ENCODE peak calls at places on chromosomes 7 and 10, in seven cellular contexts. S is neural progenitor cell, N is non-pigmented ciliary epithelial cell, O is astrocyte of the cerebellum, Q is renal cortical epithelial cell, V is GM20000, G is Peyer's patch. T is an unnamed sample.

GRCh38 chr7:47786557-47787248 is 161.6 kb downstream of the PKD1L1 start:
- DNase-seq in S (peak), N (peak), O (peak), Q (peak), V (no peak), G (peak), T (peak)

GRCh38 chr10:66983482-66983818 is 57.6 kb downstream of the LRRTM3 start:
- DNase-seq in S (no peak), N (no peak), O (no peak), Q (no peak), V (no peak), G (no peak), T (no peak)

GRCh38 chr7:69967152-69967591 is 368.9 kb downstream of the AUTS2 start:
- DNase-seq in S (peak), N (no peak), O (no peak), Q (peak), V (no peak), G (no peak), T (peak)

GRCh38 chr10:28763471-28763870 is 86.2 kb downstream of the BAMBI start:
- DNase-seq in S (peak), N (no peak), O (no peak), Q (peak), V (no peak), G (no peak), T (peak)

GRCh38 chr10:46547331-46547880 is 9.1 kb downstream of the GPRIN2 start:
- DNase-seq in S (no peak), N (no peak), O (no peak), Q (no peak), V (no peak), G (peak), T (no peak)

GRCh38 chr7:42014625-42015412 is 222.2 kb downstream of the GLI3 start:
- DNase-seq in S (peak), N (no peak), O (no peak), Q (peak), V (peak), G (no peak), T (peak)

GRCh38 chr7:83362786-83363185 is 200.1 kb upstream of the PCLO start:
- DNase-seq in S (no peak), N (no peak), O (no peak), Q (no peak), V (no peak), G (no peak), T (no peak)

GRCh38 chr10:86775859-86776180 is 19.4 kb downstream of the BMPR1A start:
- DNase-seq in S (no peak), N (no peak), O (no peak), Q (no peak), V (no peak), G (no peak), T (no peak)

GRCh38 chr10:17033529-17034250 is 95.9 kb downstream of the CUBN start:
- DNase-seq in S (no peak), N (no peak), O (no peak), Q (no peak), V (no peak), G (no peak), T (no peak)

GRCh38 chr10:99521474-99522077 is 11.2 kb upstream of the NKX2-3 start:
- DNase-seq in S (peak), N (no peak), O (no peak), Q (no peak), V (no peak), G (no peak), T (peak)

GRCh38 chr7:153942036-153942435 is 110.2 kb upstream of the DPP6 start:
- DNase-seq in S (no peak), N (no peak), O (no peak), Q (no peak), V (no peak), G (no peak), T (no peak)

GRCh38 chr10:74025380-74025978 is 27.6 kb downstream of the VCL start:
- DNase-seq in S (no peak), N (no peak), O (no peak), Q (no peak), V (no peak), G (no peak), T (no peak)

GRCh38 chr7:2566890-2567662 is 8.3 kb downstream of the IQCE start:
- DNase-seq in S (no peak), N (no peak), O (no peak), Q (no peak), V (peak), G (peak), T (peak)

GRCh38 chr7:2982831-2983230 is 60.8 kb downstream of the CARD11 start:
- DNase-seq in S (no peak), N (no peak), O (no peak), Q (no peak), V (peak), G (peak), T (no peak)

GRCh38 chr10:42640610-42641229 is 2.4 kb upstream of the ZNF33B start:
- DNase-seq in S (no peak), N (no peak), O (no peak), Q (peak), V (no peak), G (no peak), T (peak)

GRCh38 chr10:69056129-69056528 is 31.8 kb upstream of the SRGN start:
- DNase-seq in S (no peak), N (no peak), O (no peak), Q (no peak), V (no peak), G (no peak), T (no peak)

GRCh38 chr10:81978238-81978637 is 103.2 kb downstream of the NRG3 start:
- DNase-seq in S (peak), N (no peak), O (peak), Q (peak), V (no peak), G (no peak), T (peak)

GRCh38 chr7:8668627-8669500 is 235.5 kb downstream of the NXPH1 start:
- DNase-seq in S (no peak), N (no peak), O (no peak), Q (no peak), V (no peak), G (no peak), T (no peak)

GRCh38 chr7:157827863-157828160 is 491.0 kb downstream of the DNAJB6 start:
- DNase-seq in S (no peak), N (no peak), O (no peak), Q (no peak), V (no peak), G (no peak), T (no peak)

GRCh38 chr7:137987563-137987962 is 14.3 kb downstream of the CREB3L2 start:
- DNase-seq in S (no peak), N (no peak), O (no peak), Q (no peak), V (no peak), G (no peak), T (no peak)

GRCh38 chr10:22148956-22149355 is 68.9 kb downstream of the EBLN1 start:
- DNase-seq in S (no peak), N (peak), O (no peak), Q (no peak), V (no peak), G (no peak), T (peak)

GRCh38 chr7:50450691-50451051 is 521 bp upstream of the FIGNL1 start:
- DNase-seq in S (no peak), N (no peak), O (no peak), Q (no peak), V (peak), G (peak), T (peak)

GRCh38 chr7:119929891-119930290 is 343.1 kb upstream of the KCND2 start:
- DNase-seq in S (no peak), N (no peak), O (peak), Q (no peak), V (no peak), G (no peak), T (no peak)

GRCh38 chr10:58963101-58963534 is 213.3 kb upstream of the PHYHIPL start:
- DNase-seq in S (peak), N (no peak), O (no peak), Q (no peak), V (no peak), G (no peak), T (no peak)

T was measured in left kidney.